ENCODE peak calls at places on chromosomes 6 and 20, in four cellular contexts. R is prostate gland, Q is tibial nerve, G is body of pancreas. J is an unnamed sample.

GRCh38 chr20:6828794-6829423 is 61.4 kb downstream of the BMP2 start:
- DNase-seq in G (peak), R (peak), Q (peak), J (peak)

GRCh38 chr20:41392871-41393704 is 26.5 kb upstream of the EMILIN3 start:
- DNase-seq in G (peak), R (no peak), Q (peak), J (no peak)

GRCh38 chr6:56849876-56850275 is 105.0 kb upstream of the BEND6 start:
- DNase-seq in G (no peak), R (no peak), Q (no peak), J (no peak)

GRCh38 chr6:34543421-34543820 is 12.7 kb downstream of the SPDEF start:
- DNase-seq in Q (no peak), R (no peak), G (no peak), J (no peak)

GRCh38 chr20:45509091-45509490 is 6.3 kb downstream of the SPINT3 start:
- DNase-seq in Q (no peak), G (no peak), R (no peak), J (no peak)

GRCh38 chr20:607476-607875 is 2.6 kb downstream of the TCF15 start:
- DNase-seq in G (no peak), R (no peak), Q (no peak), J (no peak)

GRCh38 chr20:4217349-4217761 is 202.0 kb upstream of the RNF24 start:
- DNase-seq in R (no peak), Q (peak), G (no peak), J (no peak)

GRCh38 chr6:161393839-161394364 is 120.0 kb upstream of the AGPAT4 start:
- DNase-seq in R (peak), Q (no peak), G (peak), J (peak)

GRCh38 chr20:7029005-7029404 is 261.5 kb downstream of the BMP2 start:
- DNase-seq in Q (no peak), R (no peak), G (no peak), J (no peak)

GRCh38 chr6:50829898-50830439 is 11.3 kb downstream of the TFAP2B start:
- DNase-seq in G (no peak), Q (no peak), R (no peak), J (no peak)

GRCh38 chr6:4581468-4582420 is 194.5 kb upstream of the CDYL start:
- DNase-seq in Q (no peak), G (no peak), R (no peak), J (no peak)

GRCh38 chr6:105600342-105601293 is 197.7 kb upstream of the PREP start:
- DNase-seq in G (no peak), R (no peak), Q (no peak), J (no peak)

GRCh38 chr6:122736166-122736565 is 43.4 kb upstream of the FABP7 start:
- DNase-seq in R (no peak), G (no peak), Q (no peak), J (no peak)

GRCh38 chr6:96899019-96899418 is 1.3 kb upstream of the NDUFAF4 start:
- DNase-seq in G (peak), Q (no peak), R (peak), J (no peak)

GRCh38 chr20:21521596-21522478 is 8.0 kb upstream of the NKX2-2 start:
- DNase-seq in G (no peak), R (no peak), Q (no peak), J (no peak)

GRCh38 chr6:35663447-35664235 is 25.1 kb downstream of the FKBP5 start:
- DNase-seq in G (no peak), R (no peak), Q (no peak), J (no peak)

GRCh38 chr20:1414982-1415381 is 22.1 kb upstream of the FKBP1A start:
- DNase-seq in G (no peak), Q (no peak), R (no peak), J (no peak)

GRCh38 chr6:160293844-160294243 is 35.2 kb upstream of the SLC22A2 start:
- DNase-seq in G (no peak), Q (peak), R (peak), J (no peak)

GRCh38 chr6:53250137-53250760 is 98.5 kb downstream of the ELOVL5 start:
- DNase-seq in Q (no peak), G (no peak), R (no peak), J (no peak)

GRCh38 chr6:31836036-31836675 is 8.6 kb downstream of the HSPA1B start:
- DNase-seq in Q (no peak), R (no peak), G (no peak), J (no peak)

GRCh38 chr6:167005350-167006159 is 6.4 kb downstream of the CEP43 start:
- DNase-seq in R (no peak), Q (no peak), G (peak), J (no peak)

GRCh38 chr20:62972270-62973032 is 19.9 kb downstream of the SLC17A9 start:
- DNase-seq in G (peak), Q (peak), R (peak), J (peak)

GRCh38 chr20:45967551-45968080 is 4.4 kb downstream of the ZNF335 start:
- DNase-seq in Q (no peak), R (no peak), G (no peak), J (no peak)

GRCh38 chr20:54026300-54027064 is 43.9 kb downstream of the BCAS1 start:
- DNase-seq in R (no peak), G (no peak), Q (no peak), J (no peak)

GRCh38 chr6:11766589-11767450 is 11.8 kb downstream of the ADTRP start:
- DNase-seq in Q (no peak), R (no peak), G (peak), J (no peak)
- TF ChIP-seq POLR2A in Q (no peak), R (no peak), G (peak), J (no peak)

GRCh38 chr6:17167327-17167979 is 65.6 kb downstream of the STMND1 start:
- DNase-seq in G (peak), R (no peak), Q (no peak), J (peak)
- TF ChIP-seq CTCF in G (peak), R (no peak), Q (peak), J (peak)

GRCh38 chr6:30345852-30346251 is 896 bp downstream of the RPP21 start:
- DNase-seq in R (no peak), Q (no peak), G (no peak), J (no peak)

GRCh38 chr6:30341728-30342127 is 3.2 kb upstream of the RPP21 start:
- DNase-seq in R (no peak), G (no peak), Q (no peak), J (no peak)

GRCh38 chr6:30341249-30341648 is 3.7 kb upstream of the RPP21 start:
- DNase-seq in Q (no peak), R (no peak), G (no peak), J (no peak)

GRCh38 chr6:30344868-30345671 is at the start of gene RPP21:
- DNase-seq in R (peak), Q (peak), G (peak), J (peak)

DNA sequence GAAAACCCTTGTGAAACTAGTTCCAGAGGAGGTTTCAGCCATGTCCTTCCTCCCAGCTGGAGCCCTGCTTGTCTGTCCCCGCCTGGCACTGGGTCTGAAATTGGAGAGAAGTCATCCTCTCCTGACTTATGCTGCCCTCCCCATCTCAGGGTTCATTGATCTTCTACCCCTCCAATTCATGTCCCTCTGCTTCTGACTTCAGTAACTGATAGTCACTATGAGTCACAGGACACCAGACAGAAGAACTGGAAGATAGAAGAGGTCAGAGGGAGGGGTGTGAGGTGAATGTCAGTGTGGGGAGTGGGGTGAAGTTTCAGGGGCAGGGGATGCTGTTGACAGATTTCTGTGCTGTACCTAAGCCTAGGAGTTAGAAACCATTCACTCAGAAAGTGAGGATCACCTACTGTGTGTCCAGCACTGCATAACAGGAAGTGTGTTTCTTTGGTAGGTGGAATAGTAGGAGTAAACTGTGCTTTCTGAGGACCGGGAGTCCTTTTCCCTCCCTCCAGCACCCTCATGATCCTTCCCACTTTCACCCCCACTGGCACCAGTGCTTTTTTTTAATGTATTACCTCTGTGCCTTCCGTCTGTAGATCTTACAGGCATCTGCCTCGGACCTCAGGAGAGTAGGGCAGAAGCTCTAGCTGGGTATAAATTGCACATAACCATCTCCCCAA is 627 bp upstream of the RPP21 start:
- DNase-seq in R (no peak), G (no peak), Q (no peak), J (no peak)
- H3K4me3 ChIP-seq in R (peak), G (no peak), Q (peak), J (peak)

GRCh38 chr6:30556006-30556713 is at the start of gene GNL1:
- DNase-seq in Q (peak), R (peak), G (peak), J (peak)
- TF ChIP-seq POLR2A in Q (no peak), R (peak), G (no peak), J (peak)

DNA sequence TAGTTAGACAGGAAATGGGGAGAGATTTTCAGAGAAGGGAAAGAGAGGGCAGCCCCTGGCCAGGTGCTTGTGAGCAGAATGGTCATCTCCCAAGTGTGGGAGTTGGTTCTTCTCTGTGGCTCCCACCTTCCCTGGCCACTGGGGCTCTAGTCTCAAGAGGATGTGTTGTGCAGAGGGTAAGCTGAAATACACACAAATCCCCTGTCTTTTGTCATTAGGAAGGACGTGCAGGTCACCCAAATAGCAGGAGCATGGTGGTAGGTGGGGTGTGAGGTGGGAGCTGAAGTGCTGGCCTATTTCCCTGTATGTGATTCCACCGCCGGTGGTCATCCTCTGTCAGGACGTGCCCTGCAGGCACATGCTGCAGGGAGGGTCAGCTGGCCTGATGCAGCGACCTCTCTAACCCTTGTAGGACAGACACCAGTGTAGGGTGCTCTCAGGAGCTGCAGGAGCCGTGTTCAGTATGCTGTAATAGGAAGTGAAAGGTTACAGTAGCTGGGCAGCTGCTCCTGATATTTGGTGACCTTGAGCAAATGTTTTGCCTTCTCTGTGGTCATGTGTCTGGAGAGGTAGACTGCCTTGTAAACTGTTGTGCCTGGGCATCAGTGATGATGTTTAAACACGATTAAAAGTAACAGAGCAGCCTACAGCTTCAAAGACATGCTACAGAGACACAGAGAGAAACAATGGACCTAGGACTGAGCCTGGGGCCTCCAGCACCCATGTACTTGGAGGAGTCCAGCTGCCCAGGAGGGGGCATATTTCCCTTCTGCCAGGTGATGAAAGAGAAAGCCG is 3.3 kb upstream of the CST3 start:
- DNase-seq in Q (no peak), G (no peak), R (no peak), J (no peak)
- TF ChIP-seq CTCF in Q (no peak), G (no peak), R (no peak), J (no peak)

DNA sequence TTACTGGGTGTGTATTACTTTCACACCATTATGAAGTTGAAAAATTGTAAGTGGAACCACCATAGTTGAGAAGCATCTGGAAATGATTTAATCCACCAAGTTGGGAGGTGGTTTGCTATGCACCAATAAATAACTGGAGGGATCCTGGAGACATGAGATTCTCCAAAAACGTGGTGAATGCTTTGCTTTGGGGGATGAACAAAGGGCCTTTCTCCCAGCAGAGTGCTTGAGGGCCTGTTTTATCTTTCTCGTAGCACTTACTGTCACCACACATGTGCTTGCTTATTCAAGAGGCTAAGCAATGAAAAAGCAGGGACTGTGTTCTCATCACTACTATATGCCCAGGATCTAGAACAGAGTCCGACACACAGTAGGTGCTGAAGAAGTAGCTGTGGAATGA is 371.1 kb downstream of the DHX35 start:
- DNase-seq in G (no peak), R (no peak), Q (no peak), J (no peak)
- H3K4me3 ChIP-seq in G (no peak), R (no peak), Q (no peak), J (no peak)

DNA sequence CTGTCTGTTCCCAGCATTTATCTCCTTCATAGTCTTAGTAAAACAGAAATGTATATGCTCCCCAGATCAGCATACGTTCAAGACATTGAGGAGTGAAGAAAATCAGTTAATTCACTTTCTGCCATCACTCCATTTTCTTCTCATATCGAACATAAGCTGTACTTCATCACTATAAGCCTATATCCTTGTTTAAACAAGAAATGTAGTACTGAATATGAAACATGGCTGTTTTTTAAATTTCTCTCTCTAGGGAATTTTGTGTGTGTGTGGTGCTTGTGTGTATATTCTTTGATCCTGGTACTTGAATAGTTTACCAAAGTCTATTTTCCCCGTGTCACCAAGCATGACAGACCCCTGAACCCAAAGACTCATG is 107.1 kb downstream of the HFE start:
- DNase-seq in Q (no peak), R (no peak), G (no peak), J (no peak)
- TF ChIP-seq POLR2A in Q (no peak), R (no peak), G (no peak), J (no peak)